ENCODE peak calls at places on chromosome 2, in eight cellular contexts. U is skeletal muscle cell; Y is mesendoderm; D is DND-41; Z is CD8-positive, alpha-beta T cell; M is kidney epithelial cell; P is Peyer's patch; I is spleen. N is an unnamed sample.

GRCh38 chr2:37230581-37230980 is 815 bp downstream of the CEBPZ start:
- DNase-seq in U (no peak), Y (peak; percentile 48), D (no peak), Z (no peak), M (no peak), P (no peak), I (no peak), N (no peak)

GRCh38 chr2:127551221-127551930 is 15.9 kb downstream of the MYO7B start:
- DNase-seq in U (no peak), Y (no peak), D (no peak), Z (no peak), M (no peak), P (peak; percentile 15), I (peak; percentile 22), N (no peak)

GRCh38 chr2:191630313-191630712 is 47.6 kb upstream of the NABP1 start:
- DNase-seq in U (no peak), Y (no peak), D (no peak), Z (no peak), M (no peak), P (no peak), I (no peak), N (no peak)

GRCh38 chr2:233031556-233032500 is 644 bp upstream of the NEU2 start:
- DNase-seq in U (no peak), Y (no peak), D (no peak), Z (no peak), M (no peak), P (no peak), I (peak; percentile 69), N (no peak)

GRCh38 chr2:144131042-144131441 is 388.9 kb downstream of the ZEB2 start:
- DNase-seq in U (no peak), Y (no peak), D (no peak), Z (no peak), M (no peak), P (no peak), I (no peak), N (no peak)

GRCh38 chr2:142588269-142588668 is 289.2 kb upstream of the KYNU start:
- DNase-seq in U (no peak), Y (no peak), D (no peak), Z (no peak), M (no peak), P (no peak), I (no peak), N (no peak)

GRCh38 chr2:228615501-228615900 is 434.0 kb upstream of the SPHKAP start:
- DNase-seq in U (peak; percentile 13), Y (no peak), D (no peak), Z (no peak), M (peak; percentile 16), P (no peak), I (no peak), N (no peak)

GRCh38 chr2:165718811-165719210 is 75.2 kb downstream of the GALNT3 start:
- DNase-seq in U (no peak), Y (no peak), D (no peak), Z (no peak), M (no peak), P (no peak), I (no peak), N (no peak)

GRCh38 chr2:200042944-200043343 is 87.6 kb downstream of the MAIP1 start:
- DNase-seq in U (no peak), Y (no peak), D (no peak), Z (no peak), M (no peak), P (no peak), I (no peak), N (no peak)

GRCh38 chr2:190996338-190996946 is 17.5 kb downstream of the STAT1 start:
- DNase-seq in U (no peak), Y (peak; percentile 76), D (peak; percentile 52), Z (no peak), M (no peak), P (no peak), I (no peak), N (peak; percentile 18)

GRCh38 chr2:28398101-28398834 is 5.6 kb downstream of the FOSL2 start:
- DNase-seq in U (peak; percentile 42), Y (no peak), D (no peak), Z (no peak), M (no peak), P (no peak), I (no peak), N (no peak)

GRCh38 chr2:28399946-28400345 is 7.3 kb downstream of the FOSL2 start:
- DNase-seq in U (no peak), Y (no peak), D (no peak), Z (no peak), M (no peak), P (no peak), I (peak; percentile 29), N (no peak)

GRCh38 chr2:28400921-28401320 is 8.3 kb downstream of the FOSL2 start:
- DNase-seq in U (no peak), Y (no peak), D (no peak), Z (no peak), M (no peak), P (no peak), I (no peak), N (no peak)

GRCh38 chr2:28400434-28400833 is 7.8 kb downstream of the FOSL2 start:
- DNase-seq in U (no peak), Y (no peak), D (no peak), Z (no peak), M (no peak), P (no peak), I (no peak), N (no peak)

GRCh38 chr2:28399289-28399688 is 6.6 kb downstream of the FOSL2 start:
- DNase-seq in U (no peak), Y (no peak), D (no peak), Z (no peak), M (no peak), P (no peak), I (no peak), N (no peak)
- H3K4me3 ChIP-seq in U (no peak overlapping the region), Y (no peak overlapping the region), D (no peak overlapping the region), Z (no peak overlapping the region), M (peak overlapping the region; percentile 96), P (peak overlapping the region; percentile 72), I (no peak overlapping the region), N (no peak overlapping the region)

DNA sequence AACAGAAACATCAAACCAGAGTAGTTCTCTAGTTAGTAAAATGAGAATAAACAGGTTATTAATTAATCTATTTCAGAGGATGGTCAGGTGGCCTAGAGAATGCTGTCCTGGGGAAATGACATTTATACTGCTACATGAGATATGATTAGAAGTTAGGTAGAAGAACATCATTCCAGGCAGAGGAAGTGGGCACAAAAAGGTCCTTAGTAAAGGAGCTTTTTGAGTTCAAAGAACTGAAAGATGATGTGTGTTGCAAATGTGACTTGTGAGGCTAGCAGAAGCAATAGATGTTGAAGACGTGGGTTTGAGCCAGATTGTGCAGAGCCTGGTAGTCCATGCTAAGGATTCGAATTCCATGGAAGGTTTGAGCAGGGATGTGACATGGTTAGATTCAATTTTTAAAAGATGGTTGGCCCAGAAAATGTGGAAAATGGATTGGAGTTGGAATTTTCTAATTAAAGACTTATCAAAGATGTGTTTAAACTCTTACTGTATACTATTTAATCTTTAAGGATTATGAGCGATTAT is 34.2 kb downstream of the RAB10 start:
- DNase-seq in U (no peak), Y (peak; percentile 20), D (peak; percentile 19), Z (no peak), M (no peak), P (no peak), I (no peak), N (no peak)
- H3K4me3 ChIP-seq in U (no peak overlapping the region), Y (no peak overlapping the region), D (no peak overlapping the region), Z (no peak overlapping the region), M (no peak overlapping the region), P (no peak overlapping the region), I (no peak overlapping the region), N (no peak overlapping the region)

GRCh38 chr2:222760301-222760897 is 88.9 kb downstream of the MOGAT1 start:
- DNase-seq in U (no peak), Y (no peak), D (no peak), Z (no peak), M (no peak), P (no peak), I (no peak), N (no peak)

GRCh38 chr2:222753251-222753824 is 81.9 kb downstream of the MOGAT1 start:
- DNase-seq in U (peak; percentile 70), Y (no peak), D (no peak), Z (no peak), M (no peak), P (no peak), I (no peak), N (no peak)

GRCh38 chr2:222754324-222754723 is 82.9 kb downstream of the MOGAT1 start:
- DNase-seq in U (no peak), Y (no peak), D (no peak), Z (no peak), M (no peak), P (no peak), I (no peak), N (no peak)

GRCh38 chr2:222756362-222756831 is 84.9 kb downstream of the MOGAT1 start:
- DNase-seq in U (no peak), Y (no peak), D (no peak), Z (no peak), M (no peak), P (no peak), I (no peak), N (no peak)

DNA sequence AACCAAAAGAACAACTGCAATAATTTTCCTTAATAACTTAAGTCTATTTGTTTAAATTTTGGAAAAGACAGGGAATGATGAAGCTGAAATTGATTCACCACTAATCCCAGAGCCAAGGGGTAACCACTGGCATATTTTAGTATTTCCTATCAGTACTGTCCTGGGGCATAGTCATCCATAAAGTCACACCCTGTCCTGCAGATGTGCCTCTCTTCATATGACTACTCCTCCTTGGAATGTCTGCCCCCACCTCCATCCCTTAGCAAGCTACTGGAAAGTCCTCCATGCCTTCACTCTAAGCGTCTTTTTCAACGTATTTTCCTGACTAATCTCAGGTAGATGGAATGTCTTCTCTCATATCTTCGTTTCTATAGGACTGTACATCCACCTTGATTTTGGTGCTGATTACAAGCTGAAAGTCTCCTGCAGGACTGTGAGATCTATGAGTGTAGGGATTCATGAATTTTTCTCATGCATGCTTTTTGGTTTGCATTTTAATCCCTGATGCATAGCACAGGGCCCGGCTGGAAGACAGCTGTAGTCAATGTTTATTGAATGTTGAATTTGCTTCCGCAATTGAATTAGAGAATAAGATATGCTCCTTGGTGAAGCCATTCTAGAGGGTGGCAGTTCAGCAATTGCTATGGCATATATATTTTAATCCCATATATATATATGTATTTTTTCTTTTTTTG is 85.6 kb downstream of the MOGAT1 start:
- DNase-seq in U (peak; percentile 61), Y (peak; percentile 76), D (no peak), Z (no peak), M (peak; percentile 63), P (no peak), I (no peak), N (no peak)
- H3K4me3 ChIP-seq in U (no peak overlapping the region), Y (no peak overlapping the region), D (no peak overlapping the region), Z (no peak overlapping the region), M (no peak overlapping the region), P (no peak overlapping the region), I (no peak overlapping the region), N (no peak overlapping the region)

GRCh38 chr2:111072220-111072871 is 48.4 kb upstream of the BCL2L11 start:
- DNase-seq in U (peak; percentile 47), Y (no peak), D (no peak), Z (no peak), M (peak; percentile 74), P (no peak), I (no peak), N (no peak)
- H3K4me3 ChIP-seq in U (no peak overlapping the region), Y (no peak overlapping the region), D (no peak overlapping the region), Z (no peak overlapping the region), M (no peak overlapping the region), P (no peak overlapping the region), I (no peak overlapping the region), N (no peak overlapping the region)

N was measured in effector memory CD4-positive, alpha-beta T cell.